ENCODE peak calls at places on chromosomes 12 and 14, in ten cellular contexts. One of them, this sample, is unnamed.

GRCh38 chr12:120064054-120064940 is 52.3 kb downstream of the RAB35 start:
- DNase-seq in spleen: no peak
- DNase-seq in breast epithelium: no peak
- DNase-seq in HL-60: no peak
- DNase-seq in stomach: no peak
- DNase-seq in upper lobe of left lung: no peak
- DNase-seq in HCT116: no peak
- DNase-seq in prostate gland: no peak
- DNase-seq in transverse colon: no peak
- DNase-seq in esophagus muscularis mucosa: no peak
- DNase-seq in this sample: no peak

GRCh38 chr12:121072147-121072546 is 33.1 kb upstream of the OASL start:
- DNase-seq in HCT116: no peak
- DNase-seq in spleen: no peak
- DNase-seq in transverse colon: no peak
- DNase-seq in esophagus muscularis mucosa: no peak
- DNase-seq in upper lobe of left lung: no peak
- DNase-seq in breast epithelium: no peak
- DNase-seq in prostate gland: no peak
- DNase-seq in HL-60: no peak
- DNase-seq in stomach: no peak
- DNase-seq in this sample: no peak

GRCh38 chr12:12282761-12283160 is 15.9 kb upstream of the LRP6 start:
- DNase-seq in stomach: no peak
- DNase-seq in spleen: no peak
- DNase-seq in prostate gland: no peak
- DNase-seq in transverse colon: no peak
- DNase-seq in breast epithelium: no peak
- DNase-seq in upper lobe of left lung: no peak
- DNase-seq in esophagus muscularis mucosa: no peak
- DNase-seq in HL-60: no peak
- DNase-seq in HCT116: no peak
- DNase-seq in this sample: no peak

GRCh38 chr14:80415636-80416035 is 204.3 kb upstream of the DIO2 start:
- DNase-seq in prostate gland: no peak
- DNase-seq in upper lobe of left lung: no peak
- DNase-seq in spleen: no peak
- DNase-seq in transverse colon: no peak
- DNase-seq in stomach: no peak
- DNase-seq in esophagus muscularis mucosa: no peak
- DNase-seq in breast epithelium: no peak
- DNase-seq in HCT116: no peak
- DNase-seq in HL-60: no peak
- DNase-seq in this sample: no peak

GRCh38 chr12:12081836-12082497 is 11.2 kb downstream of the BCL2L14 start:
- DNase-seq in prostate gland: no peak
- DNase-seq in HCT116: peak
- DNase-seq in HL-60: no peak
- DNase-seq in breast epithelium: no peak
- DNase-seq in spleen: no peak
- DNase-seq in esophagus muscularis mucosa: peak
- DNase-seq in transverse colon: peak
- DNase-seq in upper lobe of left lung: no peak
- DNase-seq in stomach: no peak
- DNase-seq in this sample: peak

GRCh38 chr12:27463826-27464554 is 17.5 kb downstream of the SMCO2 start:
- DNase-seq in esophagus muscularis mucosa: no peak
- DNase-seq in HL-60: no peak
- DNase-seq in transverse colon: no peak
- DNase-seq in stomach: no peak
- DNase-seq in prostate gland: no peak
- DNase-seq in spleen: no peak
- DNase-seq in HCT116: no peak
- DNase-seq in breast epithelium: no peak
- DNase-seq in upper lobe of left lung: peak
- DNase-seq in this sample: no peak

GRCh38 chr14:49953196-49953595 is 60.3 kb downstream of the ARF6 start:
- DNase-seq in transverse colon: no peak
- DNase-seq in upper lobe of left lung: no peak
- DNase-seq in stomach: no peak
- DNase-seq in prostate gland: no peak
- DNase-seq in spleen: no peak
- DNase-seq in breast epithelium: no peak
- DNase-seq in HL-60: no peak
- DNase-seq in HCT116: no peak
- DNase-seq in esophagus muscularis mucosa: no peak
- DNase-seq in this sample: no peak

GRCh38 chr14:68825729-68826128 is 32.9 kb upstream of the ZFP36L1 start:
- DNase-seq in stomach: no peak
- DNase-seq in transverse colon: no peak
- DNase-seq in HCT116: no peak
- DNase-seq in esophagus muscularis mucosa: no peak
- DNase-seq in HL-60: no peak
- DNase-seq in spleen: no peak
- DNase-seq in upper lobe of left lung: no peak
- DNase-seq in prostate gland: no peak
- DNase-seq in breast epithelium: no peak
- DNase-seq in this sample: no peak

GRCh38 chr14:52332269-52332668 is 18.2 kb downstream of the PTGER2 start:
- DNase-seq in prostate gland: no peak
- DNase-seq in HCT116: no peak
- DNase-seq in transverse colon: no peak
- DNase-seq in upper lobe of left lung: no peak
- DNase-seq in HL-60: no peak
- DNase-seq in stomach: no peak
- DNase-seq in esophagus muscularis mucosa: no peak
- DNase-seq in spleen: no peak
- DNase-seq in breast epithelium: no peak
- DNase-seq in this sample: no peak
- H3K27ac ChIP-seq in prostate gland: no peak
- H3K27ac ChIP-seq in HCT116: no peak
- H3K27ac ChIP-seq in transverse colon: no peak
- H3K27ac ChIP-seq in upper lobe of left lung: no peak
- H3K27ac ChIP-seq in HL-60: no peak
- H3K27ac ChIP-seq in stomach: peak
- H3K27ac ChIP-seq in esophagus muscularis mucosa: no peak
- H3K27ac ChIP-seq in spleen: no peak
- H3K27ac ChIP-seq in breast epithelium: no peak
- H3K27ac ChIP-seq in this sample: no peak

DNA sequence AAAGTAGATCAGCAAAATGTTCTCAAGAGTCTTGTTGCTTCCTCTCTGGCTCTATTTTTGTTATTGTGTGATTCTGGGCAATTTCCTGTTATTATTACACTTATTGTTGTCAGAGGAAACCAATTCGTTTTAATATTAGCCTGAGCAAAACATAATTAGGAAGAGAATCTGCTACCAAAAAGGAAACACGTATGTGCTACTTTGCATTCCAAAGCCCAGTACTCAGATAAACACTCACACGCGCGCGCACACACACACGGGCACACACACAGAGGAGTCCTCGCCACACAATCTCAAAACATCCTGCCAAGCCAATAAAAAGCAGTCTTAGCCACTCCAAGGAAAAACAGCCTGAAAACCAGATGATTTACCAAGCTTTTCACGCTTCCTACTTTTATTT is 400.7 kb downstream of the NUAK1 start:
- DNase-seq in upper lobe of left lung: no peak
- DNase-seq in HL-60: no peak
- DNase-seq in esophagus muscularis mucosa: no peak
- DNase-seq in transverse colon: no peak
- DNase-seq in spleen: no peak
- DNase-seq in HCT116: no peak
- DNase-seq in stomach: no peak
- DNase-seq in prostate gland: no peak
- DNase-seq in breast epithelium: no peak
- DNase-seq in this sample: no peak
- H3K4me3 ChIP-seq in upper lobe of left lung: no peak
- H3K4me3 ChIP-seq in HL-60: no peak
- H3K4me3 ChIP-seq in esophagus muscularis mucosa: no peak
- H3K4me3 ChIP-seq in transverse colon: no peak
- H3K4me3 ChIP-seq in spleen: no peak
- H3K4me3 ChIP-seq in HCT116: no peak
- H3K4me3 ChIP-seq in stomach: no peak
- H3K4me3 ChIP-seq in prostate gland: no peak
- H3K4me3 ChIP-seq in breast epithelium: no peak
- H3K4me3 ChIP-seq in this sample: no peak

DNA sequence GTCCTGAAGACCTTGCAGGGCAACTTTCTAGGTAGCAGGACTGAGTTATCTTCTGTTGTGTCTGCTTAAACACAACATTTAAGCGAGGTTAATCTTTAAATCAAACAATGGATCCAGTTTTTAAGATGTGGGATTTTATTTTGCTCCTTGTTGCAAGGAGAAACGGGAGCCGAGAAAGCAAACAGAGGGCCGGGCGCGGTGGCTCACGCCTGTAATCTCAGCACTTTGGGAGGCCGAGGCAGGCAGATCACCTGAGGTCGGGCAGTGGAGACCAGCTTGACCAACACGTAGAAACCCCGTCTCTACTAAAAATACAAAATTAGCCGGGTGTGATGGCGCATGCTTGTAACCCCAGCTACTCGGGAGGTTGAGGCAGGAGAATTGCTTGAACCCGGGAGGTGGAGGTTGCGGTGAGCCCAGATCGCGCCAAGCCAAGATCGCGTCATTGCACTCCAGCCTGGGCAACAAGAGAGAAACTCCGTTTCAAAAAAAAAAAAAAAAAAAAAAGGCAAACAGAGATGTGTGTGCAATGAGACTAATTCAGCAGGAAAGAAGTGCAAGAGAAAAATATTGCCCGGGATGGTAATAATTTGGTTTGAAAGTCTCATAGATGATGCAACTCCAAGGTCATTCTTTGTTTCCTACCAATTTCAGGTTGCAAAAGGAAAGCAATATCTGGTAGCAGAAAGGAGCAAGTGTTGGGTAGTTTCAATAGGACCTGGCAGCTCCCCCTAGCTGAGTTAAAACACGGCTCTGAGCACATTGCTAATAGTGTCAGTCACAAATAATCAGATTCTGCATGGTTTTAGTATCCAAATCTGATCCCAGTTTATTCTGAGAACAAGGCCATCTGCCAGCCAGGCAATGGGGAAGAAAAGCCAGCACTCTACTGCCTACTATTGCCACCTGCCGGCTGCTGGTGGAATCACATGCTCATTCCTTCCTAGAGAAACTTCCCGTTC is 141.4 kb downstream of the PPM1H start:
- DNase-seq in spleen: peak
- DNase-seq in prostate gland: peak
- DNase-seq in upper lobe of left lung: peak
- DNase-seq in esophagus muscularis mucosa: peak
- DNase-seq in HCT116: peak
- DNase-seq in HL-60: peak
- DNase-seq in transverse colon: peak
- DNase-seq in stomach: peak
- DNase-seq in breast epithelium: peak
- DNase-seq in this sample: peak
- TF ChIP-seq POLR2AphosphoS5 in spleen: no peak
- TF ChIP-seq POLR2AphosphoS5 in prostate gland: peak
- TF ChIP-seq POLR2AphosphoS5 in upper lobe of left lung: no peak
- TF ChIP-seq POLR2AphosphoS5 in esophagus muscularis mucosa: peak
- TF ChIP-seq POLR2AphosphoS5 in HCT116: no peak
- TF ChIP-seq POLR2AphosphoS5 in HL-60: no peak
- TF ChIP-seq POLR2AphosphoS5 in transverse colon: no peak
- TF ChIP-seq POLR2AphosphoS5 in stomach: no peak
- TF ChIP-seq POLR2AphosphoS5 in breast epithelium: peak
- TF ChIP-seq POLR2AphosphoS5 in this sample: no peak

DNA sequence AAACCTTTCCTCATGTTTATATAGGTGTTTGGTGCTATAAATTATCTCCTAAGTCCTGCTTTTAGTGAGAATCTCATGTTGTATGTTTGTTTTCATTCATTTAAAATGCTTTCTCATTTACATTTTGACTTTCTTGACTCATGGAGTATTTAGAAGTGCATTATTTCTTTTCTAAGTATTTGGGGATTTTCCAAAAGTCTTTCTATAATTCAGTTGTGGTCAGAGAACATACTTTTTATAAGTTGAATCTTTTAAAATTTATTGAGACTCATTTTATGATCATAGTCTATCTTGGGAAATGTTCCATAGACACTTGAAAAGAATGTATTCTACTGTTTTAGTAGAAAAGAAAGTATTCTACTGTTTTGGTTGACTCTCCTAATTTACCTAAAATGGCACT is 168.1 kb downstream of the AKAP6 start:
- DNase-seq in HCT116: no peak
- DNase-seq in stomach: no peak
- DNase-seq in HL-60: no peak
- DNase-seq in breast epithelium: no peak
- DNase-seq in spleen: no peak
- DNase-seq in prostate gland: no peak
- DNase-seq in upper lobe of left lung: no peak
- DNase-seq in transverse colon: no peak
- DNase-seq in esophagus muscularis mucosa: no peak
- DNase-seq in this sample: no peak
- H3K27ac ChIP-seq in HCT116: no peak
- H3K27ac ChIP-seq in stomach: no peak
- H3K27ac ChIP-seq in HL-60: no peak
- H3K27ac ChIP-seq in breast epithelium: no peak
- H3K27ac ChIP-seq in spleen: no peak
- H3K27ac ChIP-seq in prostate gland: no peak
- H3K27ac ChIP-seq in upper lobe of left lung: no peak
- H3K27ac ChIP-seq in transverse colon: no peak
- H3K27ac ChIP-seq in esophagus muscularis mucosa: peak
- H3K27ac ChIP-seq in this sample: no peak

GRCh38 chr14:22383515-22384166 is 205.4 kb downstream of the DAD1 start:
- DNase-seq in stomach: peak
- DNase-seq in esophagus muscularis mucosa: no peak
- DNase-seq in prostate gland: no peak
- DNase-seq in transverse colon: peak
- DNase-seq in HCT116: no peak
- DNase-seq in upper lobe of left lung: peak
- DNase-seq in spleen: no peak
- DNase-seq in breast epithelium: no peak
- DNase-seq in HL-60: no peak
- DNase-seq in this sample: no peak
- H3K4me3 ChIP-seq in stomach: no peak
- H3K4me3 ChIP-seq in esophagus muscularis mucosa: no peak
- H3K4me3 ChIP-seq in prostate gland: no peak
- H3K4me3 ChIP-seq in transverse colon: no peak
- H3K4me3 ChIP-seq in HCT116: no peak
- H3K4me3 ChIP-seq in upper lobe of left lung: no peak
- H3K4me3 ChIP-seq in spleen: no peak
- H3K4me3 ChIP-seq in breast epithelium: no peak
- H3K4me3 ChIP-seq in HL-60: no peak
- H3K4me3 ChIP-seq in this sample: no peak

DNA sequence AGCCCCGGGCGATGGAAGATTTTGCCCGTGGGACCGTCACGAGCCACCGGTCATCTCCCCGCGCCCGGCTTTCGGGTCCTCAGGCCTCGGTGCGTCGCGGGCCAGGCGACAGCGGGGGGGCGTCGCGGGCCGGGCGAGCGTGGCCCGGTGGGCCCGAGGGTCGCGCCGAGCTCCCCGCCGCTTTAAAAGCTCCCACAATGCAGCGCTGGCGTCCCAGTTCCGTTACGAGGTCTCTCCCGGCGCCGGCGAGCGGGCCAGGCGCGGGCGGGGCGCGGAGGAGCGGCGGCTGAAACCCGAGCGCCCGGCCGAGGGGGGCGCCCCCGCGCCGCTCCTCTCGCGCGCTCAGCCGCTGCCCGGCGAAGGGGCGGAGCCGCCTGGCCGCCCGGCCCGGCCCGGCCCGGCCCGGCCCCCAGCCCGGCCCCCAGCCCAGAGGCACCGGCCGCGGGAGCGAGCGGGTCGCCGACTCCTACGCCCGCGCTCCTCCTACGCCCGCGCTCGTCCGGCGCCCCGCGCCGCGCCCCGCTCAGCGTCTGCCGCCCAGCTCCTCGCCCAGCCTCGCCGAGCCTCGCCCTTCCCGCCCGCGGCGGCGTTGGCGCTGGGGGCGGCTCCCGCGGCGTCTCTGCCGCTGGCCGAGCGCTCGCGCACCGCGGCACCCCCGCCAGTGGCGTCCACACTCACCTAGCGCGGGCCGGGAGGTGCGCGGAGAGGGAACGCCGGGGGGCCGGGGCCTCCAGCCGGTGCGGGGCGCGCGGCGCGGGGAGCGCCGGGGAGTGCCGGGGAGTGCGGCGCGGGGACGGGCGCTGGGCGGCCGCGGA is at the start of gene RASSF8:
- DNase-seq in transverse colon: peak
- DNase-seq in stomach: peak
- DNase-seq in HCT116: no peak
- DNase-seq in esophagus muscularis mucosa: no peak
- DNase-seq in breast epithelium: peak
- DNase-seq in spleen: peak
- DNase-seq in prostate gland: peak
- DNase-seq in upper lobe of left lung: peak
- DNase-seq in HL-60: peak
- DNase-seq in this sample: no peak
- TF ChIP-seq POLR2AphosphoS5 in transverse colon: peak
- TF ChIP-seq POLR2AphosphoS5 in stomach: peak
- TF ChIP-seq POLR2AphosphoS5 in HCT116: peak
- TF ChIP-seq POLR2AphosphoS5 in esophagus muscularis mucosa: peak
- TF ChIP-seq POLR2AphosphoS5 in breast epithelium: no peak
- TF ChIP-seq POLR2AphosphoS5 in spleen: peak
- TF ChIP-seq POLR2AphosphoS5 in prostate gland: no peak
- TF ChIP-seq POLR2AphosphoS5 in upper lobe of left lung: peak
- TF ChIP-seq POLR2AphosphoS5 in HL-60: no peak
- TF ChIP-seq POLR2AphosphoS5 in this sample: no peak

This sample was measured in SK-N-MC.